ENCODE peak calls at places on chromosome 2, in four cellular contexts. N, M, P and T are unnamed samples.

GRCh38 chr2:48259811-48260210 is 270.1 kb upstream of the STON1 start:
- DNase-seq in N (no peak), M (no peak), P (no peak), T (no peak)

GRCh38 chr2:72423766-72424165 is 276.1 kb upstream of the CYP26B1 start:
- DNase-seq in N (no peak), M (no peak), P (no peak), T (no peak)

GRCh38 chr2:48114256-48114655 is 208.0 kb upstream of the FBXO11 start:
- DNase-seq in N (no peak), M (no peak), P (peak), T (no peak)

GRCh38 chr2:222752731-222753130 is 81.3 kb downstream of the MOGAT1 start:
- DNase-seq in N (no peak), M (no peak), P (no peak), T (peak)

GRCh38 chr2:190376591-190377245 is 31.4 kb upstream of the MFSD6 start:
- DNase-seq in N (no peak), M (no peak), P (no peak), T (no peak)

GRCh38 chr2:43942001-43942400 is 53.8 kb downstream of the LRPPRC start:
- DNase-seq in N (no peak), M (no peak), P (peak), T (no peak)

GRCh38 chr2:932320-933221 is 18.1 kb upstream of the SNTG2 start:
- DNase-seq in N (no peak), M (no peak), P (no peak), T (no peak)

GRCh38 chr2:100016756-100017155 is 125.6 kb downstream of the AFF3 start:
- DNase-seq in N (no peak), M (no peak), P (no peak), T (no peak)

GRCh38 chr2:188450740-188451480 is 159.2 kb downstream of the GULP1 start:
- DNase-seq in N (no peak), M (no peak), P (peak), T (no peak)

GRCh38 chr2:209911486-209911885 is 91.0 kb upstream of the RPE start:
- DNase-seq in N (no peak), M (no peak), P (no peak), T (no peak)

GRCh38 chr2:196336715-196337617 is 165.6 kb upstream of the STK17B start:
- DNase-seq in N (no peak), M (no peak), P (peak), T (no peak)

GRCh38 chr2:20224716-20225293 is at the start of gene SDC1:
- DNase-seq in N (no peak), M (peak), P (peak), T (no peak)

GRCh38 chr2:101364878-101365277 is 22.4 kb downstream of the CREG2 start:
- DNase-seq in N (no peak), M (no peak), P (peak), T (no peak)

GRCh38 chr2:111031546-111032484 is 88.9 kb upstream of the BCL2L11 start:
- DNase-seq in N (no peak), M (no peak), P (peak), T (no peak)

GRCh38 chr2:207432471-207432870 is 97.3 kb upstream of the CREB1 start:
- DNase-seq in N (no peak), M (no peak), P (peak), T (no peak)

GRCh38 chr2:200259577-200259957 is 46.9 kb upstream of the SPATS2L start:
- DNase-seq in N (no peak), M (no peak), P (no peak), T (no peak)

GRCh38 chr2:8426577-8426976 is 255.3 kb upstream of the ID2 start:
- DNase-seq in N (no peak), M (no peak), P (no peak), T (no peak)

GRCh38 chr2:208360259-208361076 is 46.1 kb upstream of the PTH2R start:
- DNase-seq in N (no peak), M (no peak), P (no peak), T (no peak)

GRCh38 chr2:85549826-85550225 is 10.9 kb downstream of the MAT2A start:
- DNase-seq in N (no peak), M (no peak), P (peak), T (no peak)

GRCh38 chr2:27494284-27494943 is 586 bp downstream of the FNDC4 start:
- DNase-seq in N (no peak), M (peak), P (peak), T (no peak)

GRCh38 chr2:176321916-176322315 is 52.7 kb downstream of the MTX2 start:
- DNase-seq in N (no peak), M (no peak), P (no peak), T (no peak)

GRCh38 chr2:11396690-11396985 is 52.2 kb upstream of the ROCK2 start:
- DNase-seq in N (no peak), M (no peak), P (no peak), T (no peak)

GRCh38 chr2:1584691-1585485 is 159.4 kb downstream of the PXDN start:
- DNase-seq in N (no peak), M (no peak), P (peak), T (no peak)

GRCh38 chr2:166117491-166117890 is 10.3 kb downstream of the SCN1A start:
- DNase-seq in N (no peak), M (no peak), P (peak), T (no peak)

GRCh38 chr2:35415282-35415681 is 940.3 kb upstream of the CRIM1 start:
- DNase-seq in N (no peak), M (no peak), P (no peak), T (no peak)

GRCh38 chr2:56288863-56289580 is 105.2 kb downstream of the CCDC85A start:
- DNase-seq in N (no peak), M (no peak), P (no peak), T (no peak)

GRCh38 chr2:120445431-120446143 is 99.7 kb downstream of the INHBB start:
- DNase-seq in N (no peak), M (no peak), P (peak), T (no peak)

GRCh38 chr2:205681836-205682238 is 464 bp upstream of the NRP2 start:
- DNase-seq in N (no peak), M (peak), P (no peak), T (no peak)

GRCh38 chr2:9748586-9748985 is 94.7 kb upstream of the TAF1B start:
- DNase-seq in N (no peak), M (no peak), P (no peak), T (no peak)

GRCh38 chr2:30979822-30980245 is 158.4 kb downstream of the GALNT14 start:
- DNase-seq in N (no peak), M (no peak), P (peak), T (no peak)

GRCh38 chr2:145652992-145653545 is 1133.2 kb upstream of the ZEB2 start:
- DNase-seq in N (no peak), M (no peak), P (peak), T (no peak)

GRCh38 chr2:168643979-168644378 is 158.5 kb upstream of the NOSTRIN start:
- DNase-seq in N (no peak), M (no peak), P (peak), T (no peak)

GRCh38 chr2:110657721-110658305 is 20.1 kb downstream of the BUB1 start:
- DNase-seq in N (no peak), M (no peak), P (no peak), T (no peak)

GRCh38 chr2:2758793-2759367 is 427.8 kb upstream of the MYT1L start:
- DNase-seq in N (no peak), M (no peak), P (no peak), T (no peak)

GRCh38 chr2:239399404-239399999 is 1.3 kb downstream of the HDAC4 start:
- DNase-seq in N (no peak), M (no peak), P (peak), T (no peak)

GRCh38 chr2:1887915-1888314 is 143.6 kb upstream of the PXDN start:
- DNase-seq in N (no peak), M (no peak), P (no peak), T (no peak)

GRCh38 chr2:67400560-67401464 is 3.7 kb downstream of the ETAA1 start:
- DNase-seq in N (no peak), M (no peak), P (peak), T (no peak)

GRCh38 chr2:201680743-201681142 is 17.7 kb downstream of the MPP4 start:
- DNase-seq in N (no peak), M (peak), P (peak), T (no peak)

GRCh38 chr2:144078802-144079386 is 441.0 kb downstream of the ZEB2 start:
- DNase-seq in N (no peak), M (no peak), P (no peak), T (no peak)
- TF ChIP-seq CTCF in N (no peak), M (no peak), P (no peak), T (no peak)

GRCh38 chr2:234611209-234611608 is 114.3 kb upstream of the ARL4C start:
- DNase-seq in N (no peak), M (no peak), P (no peak), T (no peak)
- TF ChIP-seq CTCF in N (peak), M (peak), P (peak), T (no peak)

GRCh38 chr2:232030229-232030628 is 68.7 kb downstream of the DIS3L2 start:
- DNase-seq in N (no peak), M (no peak), P (no peak), T (no peak)
- TF ChIP-seq CTCF in N (no peak), M (peak), P (peak), T (no peak)

DNA sequence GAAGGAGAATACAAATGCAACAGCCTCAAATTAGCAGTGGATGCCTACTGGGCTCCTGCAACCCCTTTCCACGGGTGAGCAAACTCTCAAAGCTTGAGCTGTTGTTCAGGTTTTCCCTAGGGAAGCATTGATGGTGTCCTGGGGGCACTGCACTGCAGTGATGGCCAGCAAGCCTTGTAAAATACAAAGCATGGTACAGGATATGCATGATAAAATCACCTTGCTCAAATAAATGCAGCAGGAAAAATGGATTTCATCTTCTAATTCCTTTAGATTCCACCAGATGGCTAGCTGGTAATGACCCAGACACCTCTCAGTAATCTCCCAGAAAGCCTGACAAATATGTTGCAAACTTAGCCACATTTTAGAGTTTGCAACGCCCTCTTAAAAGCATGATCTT is 698.2 kb downstream of the TRIB2 start:
- DNase-seq in N (no peak), M (no peak), P (no peak), T (no peak)
- TF ChIP-seq CTCF in N (no peak), M (no peak), P (no peak), T (no peak)

DNA sequence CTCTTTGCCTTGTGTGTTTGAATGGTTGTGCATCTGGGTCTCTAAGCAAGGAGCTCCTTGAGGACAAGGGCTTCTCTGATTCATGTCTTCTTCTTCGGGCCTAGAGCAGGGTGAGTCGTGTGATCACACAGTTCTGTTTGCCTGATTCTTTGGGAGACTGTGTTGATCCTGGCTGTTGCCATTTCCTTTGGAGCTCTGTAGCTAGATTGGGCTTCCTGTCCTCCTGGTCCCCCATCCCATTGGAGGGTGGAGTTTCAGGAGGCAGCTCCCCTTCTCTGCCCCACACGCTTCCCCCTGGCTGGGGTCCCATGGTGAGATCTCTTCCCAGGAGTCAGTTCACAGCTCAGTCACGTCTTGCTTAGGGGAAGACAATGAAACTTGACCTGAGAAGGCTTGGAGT is 92.8 kb downstream of the TRIB2 start:
- DNase-seq in N (no peak), M (no peak), P (peak), T (no peak)
- TF ChIP-seq CTCF in N (no peak), M (no peak), P (no peak), T (no peak)

GRCh38 chr2:140041801-140042200 is 1261.6 kb upstream of the NXPH2 start:
- DNase-seq in N (no peak), M (no peak), P (no peak), T (no peak)
- TF ChIP-seq CTCF in N (no peak), M (no peak), P (no peak), T (no peak)

DNA sequence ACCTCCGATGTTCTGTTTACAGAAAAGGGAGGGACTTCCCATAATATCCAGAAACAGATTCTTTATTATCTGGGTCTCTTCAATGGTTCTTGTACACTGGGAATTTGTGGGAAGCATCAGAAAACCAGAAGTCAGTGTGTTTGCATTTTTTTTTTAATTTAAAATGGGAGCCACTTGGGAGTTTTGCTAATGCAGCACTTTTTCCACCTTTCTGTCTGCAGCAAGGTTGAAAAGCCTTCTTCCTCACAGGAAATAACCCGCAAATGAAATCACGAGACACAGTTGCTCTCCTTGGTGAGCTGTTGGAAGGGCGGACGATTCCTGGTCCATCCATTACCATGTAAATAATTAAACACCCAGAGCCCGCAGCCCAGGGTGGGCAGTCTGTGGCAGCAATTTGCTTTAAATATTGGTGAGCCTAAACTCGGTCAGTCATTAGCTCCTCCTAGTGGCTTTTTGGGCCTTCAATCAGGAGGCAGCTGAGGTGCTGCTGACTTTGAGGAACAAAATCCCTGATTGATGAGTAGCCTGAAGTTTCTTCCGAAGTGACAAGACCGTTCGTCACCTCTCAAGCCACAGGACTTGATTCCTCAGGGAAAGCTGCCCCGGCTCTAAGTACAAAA is 471.5 kb downstream of the EPHA4 start:
- DNase-seq in N (no peak), M (no peak), P (no peak), T (no peak)
- TF ChIP-seq CTCF in N (no peak), M (no peak), P (peak), T (no peak)

GRCh38 chr2:232447091-232447620 is 8.8 kb upstream of the ALPI start:
- DNase-seq in N (no peak), M (no peak), P (no peak), T (no peak)

GRCh38 chr2:232439758-232440135 is 16.2 kb upstream of the ALPI start:
- DNase-seq in N (no peak), M (no peak), P (no peak), T (no peak)

GRCh38 chr2:232441147-232441651 is 14.8 kb upstream of the ALPI start:
- DNase-seq in N (no peak), M (no peak), P (no peak), T (no peak)

GRCh38 chr2:232447638-232448472 is 8.1 kb upstream of the ALPI start:
- DNase-seq in N (no peak), M (no peak), P (no peak), T (no peak)

GRCh38 chr2:232444409-232445148 is 11.4 kb upstream of the ALPI start:
- DNase-seq in N (no peak), M (peak), P (peak), T (no peak)
- TF ChIP-seq CTCF in N (peak), M (peak), P (peak), T (peak)

GRCh38 chr2:122172812-122173211 is 417.4 kb downstream of the TSN start:
- DNase-seq in N (no peak), M (no peak), P (no peak), T (no peak)

GRCh38 chr2:122167561-122167960 is 412.1 kb downstream of the TSN start:
- DNase-seq in N (no peak), M (no peak), P (no peak), T (no peak)

GRCh38 chr2:122164964-122165363 is 409.5 kb downstream of the TSN start:
- DNase-seq in N (no peak), M (no peak), P (no peak), T (no peak)

GRCh38 chr2:122166820-122167219 is 411.4 kb downstream of the TSN start:
- DNase-seq in N (no peak), M (no peak), P (no peak), T (no peak)

DNA sequence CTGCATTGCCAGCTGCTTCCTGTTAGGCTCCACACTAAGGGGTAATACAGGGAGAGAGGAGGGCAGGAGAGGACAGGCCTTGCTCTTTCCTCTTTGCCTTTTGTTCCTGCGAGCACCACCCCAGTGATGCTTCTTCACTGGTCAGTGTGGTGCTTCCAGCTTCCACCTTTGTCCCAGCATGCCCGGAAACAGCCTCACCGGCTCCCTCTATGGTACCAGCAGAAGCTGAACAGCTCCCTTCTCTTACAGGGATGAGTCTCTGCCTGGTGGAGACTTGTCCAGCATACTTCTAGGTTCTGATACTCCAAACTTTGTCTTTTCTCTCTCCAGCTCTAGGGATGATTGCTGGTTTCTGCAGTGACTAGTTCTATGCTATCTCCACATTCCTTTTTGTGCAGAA is 413.3 kb downstream of the TSN start:
- DNase-seq in N (no peak), M (peak), P (no peak), T (no peak)
- TF ChIP-seq CTCF in N (no peak), M (no peak), P (no peak), T (peak)

GRCh38 chr2:37847792-37848191 is 77.3 kb upstream of the RMDN2 start:
- DNase-seq in N (no peak), M (no peak), P (no peak), T (no peak)
- TF ChIP-seq CTCF in N (no peak), M (no peak), P (no peak), T (no peak)